ENCODE peak calls at places on chromosomes 6 and 20, in five cellular contexts. U, T, Z, R and S are unnamed samples.

GRCh38 chr20:49712918-49713778 is 530 bp downstream of the B4GALT5 start:
- DNase-seq in U (peak; percentile 37), T (no peak), Z (no peak), R (no peak), S (peak; percentile 32)

GRCh38 chr6:93088675-93089575 is 330.4 kb downstream of the EPHA7 start:
- DNase-seq in T (no peak), U (no peak), Z (no peak), R (no peak), S (no peak)

GRCh38 chr6:43838276-43839036 is 68.4 kb downstream of the VEGFA start:
- DNase-seq in U (peak; percentile 46), Z (peak; percentile 4), T (peak; percentile 41), R (peak; percentile 30), S (peak; percentile 55)

GRCh38 chr20:49356676-49357075 is 78.8 kb upstream of the ZNFX1 start:
- DNase-seq in Z (no peak), T (no peak), U (no peak), R (no peak), S (no peak)

GRCh38 chr20:10982692-10983091 is 308.9 kb upstream of the JAG1 start:
- DNase-seq in U (peak; percentile 38), Z (no peak), R (no peak), T (no peak), S (peak; percentile 34)

GRCh38 chr20:17617868-17618672 is 48.2 kb downstream of the DSTN start:
- DNase-seq in Z (no peak), U (peak; percentile 21), T (no peak), R (no peak), S (peak; percentile 27)

GRCh38 chr6:21800948-21801438 is 207.4 kb downstream of the SOX4 start:
- DNase-seq in T (peak; percentile 27), R (peak; percentile 92), Z (no peak), U (peak; percentile 58), S (peak; percentile 58)

GRCh38 chr6:57224769-57225515 is 2.8 kb upstream of the RAB23 start:
- DNase-seq in Z (no peak), U (no peak), R (no peak), T (no peak), S (no peak)